ENCODE peak calls at places on chromosomes 1 and 21, in nine cellular contexts. W, G, S, N, C, U, R, K and H are unnamed samples.

GRCh38 chr1:246809473-246809872 is 85.3 kb downstream of the SCCPDH start:
- DNase-seq in C (no peak), N (no peak), W (no peak), K (no peak), R (no peak), G (no peak), S (no peak), U (no peak), H (no peak)

GRCh38 chr1:15578921-15579682 is 5.7 kb downstream of the AGMAT start:
- DNase-seq in N (no peak), G (no peak), S (no peak), C (no peak), K (no peak), W (no peak), U (no peak), R (no peak), H (peak; percentile 9)

GRCh38 chr21:26595971-26596370 is 22.9 kb upstream of the CYYR1 start:
- DNase-seq in S (no peak), R (no peak), G (no peak), N (no peak), K (no peak), C (no peak), U (no peak), W (no peak), H (no peak)

GRCh38 chr1:223840254-223840653 is 5.5 kb downstream of the TP53BP2 start:
- DNase-seq in C (no peak), N (no peak), R (no peak), K (no peak), U (no peak), S (no peak), G (no peak), W (no peak), H (no peak)

GRCh38 chr1:240122639-240123604 is 31.2 kb downstream of the FMN2 start:
- DNase-seq in U (no peak), K (no peak), W (no peak), S (peak; percentile 53), C (no peak), N (no peak), G (peak; percentile 52), R (peak; percentile 14), H (peak; percentile 62)

GRCh38 chr1:34928865-34929496 is 469 bp downstream of the DLGAP3 start:
- DNase-seq in U (no peak), G (peak; percentile 67), N (no peak), C (no peak), W (no peak), S (no peak), K (no peak), R (no peak), H (no peak)

GRCh38 chr1:149843302-149844041 is 55.9 kb upstream of the BOLA1 start:
- DNase-seq in S (no peak), G (peak; percentile 38), C (no peak), W (no peak), R (peak; percentile 31), N (no peak), U (no peak), K (no peak), H (no peak)

GRCh38 chr1:205535096-205535495 is 30.6 kb downstream of the CDK18 start:
- DNase-seq in C (no peak), W (no peak), K (no peak), U (no peak), R (no peak), N (no peak), S (peak; percentile 3), G (peak; percentile 33), H (no peak)

DNA sequence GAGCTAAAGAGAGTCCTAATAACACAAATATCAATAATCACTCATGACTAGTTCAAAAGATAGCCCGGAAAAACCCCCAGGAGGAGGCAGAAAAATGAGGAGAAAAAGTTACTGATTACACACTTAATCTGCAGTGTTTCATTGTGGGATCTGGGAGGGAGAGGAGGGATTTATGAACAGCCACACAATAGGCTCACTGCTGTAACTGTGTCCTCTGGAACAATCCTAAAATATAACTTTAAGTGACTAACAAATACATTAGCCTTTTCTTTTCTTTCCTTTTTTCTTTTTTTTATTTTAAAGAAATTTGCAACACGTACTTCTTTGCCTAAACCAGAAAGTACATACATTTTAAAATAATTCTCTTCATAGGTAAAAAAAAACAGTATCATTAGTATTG is 106.3 kb upstream of the LBR start:
- DNase-seq in G (no peak), W (no peak), N (no peak), U (no peak), K (no peak), R (no peak), C (no peak), S (no peak), H (no peak)
- H3K4me1 ChIP-seq in G (peaks cover 6% of the 10 kb centered on the region), W (peaks cover 21% of the 10 kb centered on the region), N (peaks cover 11% of the 10 kb centered on the region), U (no peaks in the 10 kb centered on the region), K (no peaks in the 10 kb centered on the region), R (peaks cover 42% of the 10 kb centered on the region), C (no peaks in the 10 kb centered on the region), S (peaks cover 6% of the 10 kb centered on the region), H (no peaks in the 10 kb centered on the region)

DNA sequence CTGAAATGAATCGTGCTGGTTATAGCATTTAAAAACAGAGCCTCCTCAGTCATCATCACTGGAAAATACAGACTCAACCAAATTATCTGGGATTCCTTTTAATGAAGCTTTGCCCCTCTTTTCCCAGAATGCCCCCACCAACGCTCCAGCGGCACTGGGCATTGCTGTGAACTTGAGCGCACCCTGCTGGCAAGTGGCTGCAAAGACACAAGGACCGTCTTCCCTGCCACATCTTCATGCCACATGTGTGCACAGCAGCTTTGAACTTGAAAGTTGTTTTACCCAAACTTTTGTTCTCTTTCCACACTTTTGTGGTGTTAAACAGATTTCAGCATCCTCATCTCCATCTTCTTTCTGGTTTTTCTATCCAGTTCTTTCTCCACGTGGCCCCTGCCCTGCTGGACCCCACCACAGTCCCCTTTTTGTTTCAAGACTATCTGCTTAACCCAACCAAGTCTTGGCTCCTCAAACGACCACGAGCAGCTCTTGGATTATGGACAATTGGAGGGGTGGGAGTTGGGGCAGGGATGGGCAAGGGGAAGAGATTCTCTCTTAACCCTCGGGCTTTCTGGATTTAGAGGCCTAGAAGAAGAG is 12.8 kb upstream of the LMX1A start:
- DNase-seq in C (peak; percentile 63), W (peak; percentile 65), N (peak; percentile 36), R (peak; percentile 77), S (peak; percentile 57), G (peak; percentile 90), U (peak; percentile 70), K (peak; percentile 74), H (peak; percentile 67)
- TF ChIP-seq CTCF in C (peak; percentile 81), W (peak; percentile 95), N (peak; percentile 96), R (peak; percentile 94), S (peak; percentile 90), G (peak; percentile 94), U (peak; percentile 88), K (peak; percentile 70), H (peak; percentile 84)

GRCh38 chr1:67754526-67754920 is 69.5 kb downstream of the GADD45A start:
- DNase-seq in S (no peak), W (no peak), G (no peak), U (no peak), C (no peak), K (no peak), N (no peak), R (no peak), H (no peak)
- H3K9me3 ChIP-seq in S (no peaks in the 10 kb centered on the region), W (no peaks in the 10 kb centered on the region), G (no peaks in the 10 kb centered on the region), U (no peaks in the 10 kb centered on the region), C (no peaks in the 10 kb centered on the region), K (no peaks in the 10 kb centered on the region), N (no peaks in the 10 kb centered on the region), R (no peaks in the 10 kb centered on the region), H (no peaks in the 10 kb centered on the region)

GRCh38 chr1:24557711-24558121 is 1.8 kb downstream of the NCMAP start:
- DNase-seq in C (no peak), N (no peak), W (no peak), K (no peak), G (no peak), U (no peak), R (no peak), S (peak; percentile 44), H (peak; percentile 33)
- H3K4me1 ChIP-seq in C (no peaks in the 10 kb centered on the region), N (peaks cover 14% of the 10 kb centered on the region), W (no peaks in the 10 kb centered on the region), K (peaks cover 7% of the 10 kb centered on the region), G (peaks cover 4% of the 10 kb centered on the region), U (peaks cover under 1% of the 10 kb centered on the region), R (no peaks in the 10 kb centered on the region), S (no peaks in the 10 kb centered on the region), H (peaks cover 52% of the 10 kb centered on the region)

DNA sequence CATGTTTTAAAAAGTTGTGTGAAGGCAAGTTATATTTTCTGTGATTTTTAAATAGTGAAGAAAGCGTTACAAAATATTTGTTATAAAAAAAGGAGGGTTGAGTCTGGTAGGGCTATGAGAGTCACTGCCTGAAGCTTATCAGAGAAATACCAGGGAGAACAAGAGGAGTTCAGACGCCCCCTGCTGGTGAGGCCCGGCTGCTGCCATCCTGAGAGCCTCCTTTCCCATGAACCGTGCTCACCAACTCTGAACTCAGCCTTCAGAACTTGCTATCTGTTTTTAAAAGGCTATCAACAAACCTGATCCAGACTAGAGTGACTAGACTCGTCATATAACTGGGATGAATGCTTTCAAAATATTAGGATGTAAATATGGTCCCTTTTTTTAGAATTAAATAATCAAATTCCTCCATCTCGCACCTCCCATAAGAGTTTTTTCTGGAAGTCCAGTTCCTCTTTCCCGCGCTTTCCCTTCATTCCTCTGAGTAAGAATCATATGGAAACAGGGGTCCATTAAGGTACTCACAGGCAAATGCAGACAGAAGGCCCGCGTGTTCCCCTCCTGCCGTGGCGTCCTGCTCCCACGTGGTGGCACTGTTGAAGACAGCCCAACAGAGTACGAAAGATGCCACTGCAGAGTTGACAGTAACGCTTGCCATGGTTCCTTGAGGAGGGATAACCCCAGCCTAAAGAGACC is 26.2 kb upstream of the SPATA6 start:
- DNase-seq in S (peak; percentile 85), N (peak; percentile 57), W (peak; percentile 74), U (peak; percentile 81), G (peak; percentile 97), K (peak; percentile 83), R (peak; percentile 81), C (peak; percentile 80), H (peak; percentile 77)
- TF ChIP-seq CTCF in S (peak; percentile 89), N (peak; percentile 98), W (peak; percentile 80), U (peak; percentile 91), G (peak; percentile 92), K (peak; percentile 75), R (peak; percentile 79), C (peak; percentile 90), H (peak; percentile 76)

GRCh38 chr21:18548249-18548648 is 144.7 kb upstream of the TMPRSS15 start:
- DNase-seq in G (no peak), U (no peak), K (no peak), N (no peak), R (no peak), S (no peak), C (no peak), W (no peak), H (no peak)
- H3K9me3 ChIP-seq in G (no peaks in the 10 kb centered on the region), U (no peaks in the 10 kb centered on the region), K (no peaks in the 10 kb centered on the region), N (no peaks in the 10 kb centered on the region), R (no peaks in the 10 kb centered on the region), S (no peaks in the 10 kb centered on the region), C (no peaks in the 10 kb centered on the region), W (no peaks in the 10 kb centered on the region), H (no peaks in the 10 kb centered on the region)

GRCh38 chr1:52801011-52801410 is 41.5 kb upstream of the ZYG11A start:
- DNase-seq in R (no peak), C (no peak), K (no peak), S (no peak), G (no peak), N (no peak), W (no peak), U (no peak), H (no peak)

GRCh38 chr1:52792002-52792401 is 50.6 kb upstream of the ZYG11A start:
- DNase-seq in C (no peak), U (no peak), G (no peak), S (no peak), W (no peak), R (no peak), N (no peak), K (no peak), H (no peak)

GRCh38 chr1:52798331-52798730 is 44.2 kb upstream of the ZYG11A start:
- DNase-seq in R (no peak), N (no peak), K (no peak), S (no peak), G (no peak), W (no peak), U (no peak), C (no peak), H (no peak)

GRCh38 chr1:52795464-52795863 is 47.1 kb upstream of the ZYG11A start:
- DNase-seq in G (no peak), U (no peak), K (no peak), R (no peak), W (no peak), S (no peak), C (no peak), N (no peak), H (no peak)
- H3K4me1 ChIP-seq in G (no peaks in the 10 kb centered on the region), U (no peaks in the 10 kb centered on the region), K (no peaks in the 10 kb centered on the region), R (no peaks in the 10 kb centered on the region), W (no peaks in the 10 kb centered on the region), S (no peaks in the 10 kb centered on the region), C (no peaks in the 10 kb centered on the region), N (no peaks in the 10 kb centered on the region), H (no peaks in the 10 kb centered on the region)